ENCODE peak calls at places on chromosomes 2 and 18, in four cellular contexts. One of them, this sample, is unnamed. For H3K4me1, the result is how much of the 10 kb centered on the place peaks cover.

GRCh38 chr2:48320747-48321146 is 209.2 kb upstream of the STON1 start:
- DNase-seq in spleen: no peak
- DNase-seq in MM.1S: no peak
- DNase-seq in effector memory CD4-positive, alpha-beta T cell: no peak
- DNase-seq in this sample: no peak

GRCh38 chr2:9346885-9347284 is 76.4 kb downstream of the ITGB1BP1 start:
- DNase-seq in spleen: no peak
- DNase-seq in effector memory CD4-positive, alpha-beta T cell: no peak
- DNase-seq in MM.1S: no peak
- DNase-seq in this sample: no peak

GRCh38 chr2:172244419-172245130 is 141.9 kb upstream of the DLX2 start:
- DNase-seq in spleen: no peak
- DNase-seq in effector memory CD4-positive, alpha-beta T cell: no peak
- DNase-seq in MM.1S: no peak
- DNase-seq in this sample: no peak

GRCh38 chr18:53745228-53745967 is 479.1 kb downstream of the MBD2 start:
- DNase-seq in MM.1S: no peak
- DNase-seq in spleen: no peak
- DNase-seq in effector memory CD4-positive, alpha-beta T cell: no peak
- DNase-seq in this sample: no peak

GRCh38 chr2:121486191-121486590 is 44.5 kb upstream of the RNU4ATAC start:
- DNase-seq in effector memory CD4-positive, alpha-beta T cell: no peak
- DNase-seq in MM.1S: no peak
- DNase-seq in spleen: no peak
- DNase-seq in this sample: no peak

GRCh38 chr2:216724190-216724589 is 28.8 kb upstream of the IGFBP5 start:
- DNase-seq in MM.1S: no peak
- DNase-seq in spleen: no peak
- DNase-seq in effector memory CD4-positive, alpha-beta T cell: no peak
- DNase-seq in this sample: no peak

GRCh38 chr2:163191372-163191771 is 352.8 kb upstream of the KCNH7 start:
- DNase-seq in effector memory CD4-positive, alpha-beta T cell: no peak
- DNase-seq in spleen: no peak
- DNase-seq in MM.1S: peak
- DNase-seq in this sample: no peak

GRCh38 chr2:8537572-8538155 is 144.2 kb upstream of the ID2 start:
- DNase-seq in spleen: peak
- DNase-seq in MM.1S: no peak
- DNase-seq in effector memory CD4-positive, alpha-beta T cell: no peak
- DNase-seq in this sample: no peak

GRCh38 chr2:134119117-134119671 is 134.7 kb upstream of the MGAT5 start:
- DNase-seq in MM.1S: no peak
- DNase-seq in spleen: no peak
- DNase-seq in effector memory CD4-positive, alpha-beta T cell: no peak
- DNase-seq in this sample: no peak

GRCh38 chr2:200322607-200323006 is 16.1 kb downstream of the SPATS2L start:
- DNase-seq in MM.1S: no peak
- DNase-seq in effector memory CD4-positive, alpha-beta T cell: no peak
- DNase-seq in spleen: no peak
- DNase-seq in this sample: no peak

GRCh38 chr2:177598321-177598922 is 205.8 kb downstream of the AGPS start:
- DNase-seq in spleen: no peak
- DNase-seq in effector memory CD4-positive, alpha-beta T cell: no peak
- DNase-seq in MM.1S: no peak
- DNase-seq in this sample: no peak

GRCh38 chr2:9333591-9334171 is 89.6 kb downstream of the ITGB1BP1 start:
- DNase-seq in MM.1S: peak
- DNase-seq in effector memory CD4-positive, alpha-beta T cell: no peak
- DNase-seq in spleen: no peak
- DNase-seq in this sample: peak

GRCh38 chr2:39570130-39570555 is 95.6 kb upstream of the TMEM178A start:
- DNase-seq in spleen: no peak
- DNase-seq in MM.1S: no peak
- DNase-seq in effector memory CD4-positive, alpha-beta T cell: no peak
- DNase-seq in this sample: no peak

GRCh38 chr2:133836220-133836619 is 268.0 kb upstream of the NCKAP5 start:
- DNase-seq in MM.1S: no peak
- DNase-seq in spleen: no peak
- DNase-seq in effector memory CD4-positive, alpha-beta T cell: no peak
- DNase-seq in this sample: peak

GRCh38 chr2:51710222-51710621 is 678.3 kb upstream of the NRXN1 start:
- DNase-seq in MM.1S: peak
- DNase-seq in spleen: no peak
- DNase-seq in effector memory CD4-positive, alpha-beta T cell: no peak
- DNase-seq in this sample: no peak

GRCh38 chr18:23194150-23194968 is 59.1 kb downstream of the CABLES1 start:
- DNase-seq in effector memory CD4-positive, alpha-beta T cell: no peak
- DNase-seq in MM.1S: peak
- DNase-seq in spleen: no peak
- DNase-seq in this sample: no peak

GRCh38 chr2:159695798-159696448 is 16.4 kb upstream of the MARCHF7 start:
- DNase-seq in effector memory CD4-positive, alpha-beta T cell: no peak
- DNase-seq in spleen: no peak
- DNase-seq in MM.1S: no peak
- DNase-seq in this sample: no peak

GRCh38 chr2:241702155-241702404 is 241 bp downstream of the ING5 start:
- DNase-seq in MM.1S: no peak
- DNase-seq in effector memory CD4-positive, alpha-beta T cell: no peak
- DNase-seq in spleen: no peak
- DNase-seq in this sample: no peak

GRCh38 chr2:98772531-98772930 is 41.6 kb upstream of the MGAT4A start:
- DNase-seq in effector memory CD4-positive, alpha-beta T cell: no peak
- DNase-seq in MM.1S: no peak
- DNase-seq in spleen: no peak
- DNase-seq in this sample: no peak

GRCh38 chr2:32952759-32953476 is 6.2 kb downstream of the LTBP1 start:
- DNase-seq in MM.1S: no peak
- DNase-seq in effector memory CD4-positive, alpha-beta T cell: no peak
- DNase-seq in spleen: no peak
- DNase-seq in this sample: no peak

GRCh38 chr2:177691177-177691576 is 298.6 kb downstream of the AGPS start:
- DNase-seq in effector memory CD4-positive, alpha-beta T cell: no peak
- DNase-seq in spleen: no peak
- DNase-seq in MM.1S: no peak
- DNase-seq in this sample: no peak

DNA sequence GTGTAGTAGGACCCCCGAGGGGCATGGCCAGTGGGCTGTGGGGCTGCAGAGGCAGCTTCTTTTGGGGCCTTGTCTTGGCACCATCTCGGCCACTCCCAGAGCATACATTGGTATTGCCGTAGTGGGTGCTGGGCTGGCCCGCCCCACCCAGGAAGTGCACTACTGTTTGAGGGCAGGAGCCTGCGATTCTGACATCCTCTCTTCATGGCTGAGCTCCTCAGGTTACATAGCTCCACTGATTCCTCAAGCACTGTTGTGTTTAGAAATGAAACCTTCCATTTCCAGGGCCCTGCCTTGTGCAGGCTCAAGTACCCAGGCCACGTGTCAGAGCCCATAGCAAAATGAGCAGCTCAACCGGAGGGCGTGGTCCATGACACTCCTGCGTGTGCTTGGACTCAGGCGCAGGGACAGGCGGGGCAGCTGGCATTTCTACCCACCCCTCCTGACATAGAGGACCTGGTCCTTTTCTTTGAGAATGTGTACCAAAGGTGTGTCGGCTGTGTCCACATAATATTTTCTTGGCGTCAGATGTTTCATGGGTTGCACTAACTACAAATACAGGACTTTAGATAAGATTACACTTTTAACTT is 67.9 kb downstream of the DGKD start:
- DNase-seq in spleen: peak
- DNase-seq in effector memory CD4-positive, alpha-beta T cell: peak
- DNase-seq in MM.1S: no peak
- DNase-seq in this sample: peak
- H3K4me1 ChIP-seq in spleen: half or more
- H3K4me1 ChIP-seq in effector memory CD4-positive, alpha-beta T cell: half or more
- H3K4me1 ChIP-seq in MM.1S: under half
- H3K4me1 ChIP-seq in this sample: under half

GRCh38 chr2:119476301-119477117 is 44.9 kb downstream of the TMEM37 start:
- DNase-seq in effector memory CD4-positive, alpha-beta T cell: no peak
- DNase-seq in MM.1S: peak
- DNase-seq in spleen: peak
- DNase-seq in this sample: peak
- H3K4me3 ChIP-seq in effector memory CD4-positive, alpha-beta T cell: no peak
- H3K4me3 ChIP-seq in MM.1S: no peak
- H3K4me3 ChIP-seq in spleen: no peak
- H3K4me3 ChIP-seq in this sample: peak

DNA sequence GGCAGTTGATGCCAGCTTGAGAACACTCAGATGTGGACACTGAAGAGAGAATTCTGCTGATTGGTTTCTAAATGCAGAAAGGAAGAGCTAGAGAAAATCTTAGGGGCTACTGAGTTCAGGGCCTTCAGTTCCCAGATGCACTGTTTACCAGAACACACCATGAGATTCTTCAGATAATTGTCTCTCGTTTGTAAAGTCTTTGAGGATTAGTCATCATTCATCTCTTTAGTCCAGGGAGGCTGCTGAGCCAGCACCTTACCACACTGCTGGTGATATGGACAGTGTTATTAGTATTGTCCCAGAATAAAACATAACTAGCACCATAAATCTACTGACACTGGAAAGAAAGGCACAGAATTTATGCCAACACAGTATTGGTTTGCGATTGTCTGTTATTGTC is 690.8 kb upstream of the CELF4 start:
- DNase-seq in effector memory CD4-positive, alpha-beta T cell: no peak
- DNase-seq in MM.1S: no peak
- DNase-seq in spleen: no peak
- DNase-seq in this sample: no peak
- H3K4me1 ChIP-seq in effector memory CD4-positive, alpha-beta T cell: under half
- H3K4me1 ChIP-seq in MM.1S: under half
- H3K4me1 ChIP-seq in spleen: under half
- H3K4me1 ChIP-seq in this sample: under half

GRCh38 chr2:75055307-75055819 is 96.9 kb downstream of the POLE4 start:
- DNase-seq in spleen: no peak
- DNase-seq in effector memory CD4-positive, alpha-beta T cell: no peak
- DNase-seq in MM.1S: no peak
- DNase-seq in this sample: no peak
- H3K4me3 ChIP-seq in spleen: no peak
- H3K4me3 ChIP-seq in effector memory CD4-positive, alpha-beta T cell: no peak
- H3K4me3 ChIP-seq in MM.1S: no peak
- H3K4me3 ChIP-seq in this sample: no peak

This sample was measured in right atrium auricular region.